ENCODE peak calls at places on chromosomes 2 and 18, in eight cellular contexts. D is GM18507, C is non-pigmented ciliary epithelial cell, E is prostate gland, F is GM20000, V is ovary, A is ELR, J is chondrocyte. T is an unnamed sample.
A peak's percentile ranks its signal among the peaks of the same experiment; 100 is the strongest.

GRCh38 chr18:68660355-68661183 is 54.3 kb downstream of the TMX3 start:
- DNase-seq in D (no peak), C (no peak), E (no peak), F (peak; percentile 10), V (no peak), A (peak; percentile 74), J (no peak), T (no peak)

GRCh38 chr2:88125344-88125923 is 2.4 kb downstream of the FABP1 start:
- DNase-seq in D (no peak), C (no peak), E (no peak), F (no peak), V (no peak), A (no peak), J (no peak), T (no peak)

GRCh38 chr2:42129947-42130346 is 39.2 kb upstream of the EML4 start:
- DNase-seq in D (no peak), C (no peak), E (no peak), F (no peak), V (no peak), A (no peak), J (no peak), T (no peak)

GRCh38 chr2:46145840-46146239 is 151.4 kb upstream of the EPAS1 start:
- DNase-seq in D (no peak), C (no peak), E (no peak), F (no peak), V (no peak), A (no peak), J (no peak), T (no peak)

GRCh38 chr18:63446266-63446665 is 24.0 kb upstream of the VPS4B start:
- DNase-seq in D (no peak), C (no peak), E (no peak), F (no peak), V (no peak), A (no peak), J (no peak), T (no peak)

GRCh38 chr2:188176626-188177025 is 115.0 kb upstream of the GULP1 start:
- DNase-seq in D (no peak), C (no peak), E (no peak), F (no peak), V (no peak), A (no peak), J (no peak), T (no peak)

GRCh38 chr18:42328931-42329330 is 373.9 kb downstream of the PIK3C3 start:
- DNase-seq in D (no peak), C (no peak), E (no peak), F (no peak), V (no peak), A (no peak), J (no peak), T (no peak)

GRCh38 chr2:20027260-20027677 is 14.8 kb upstream of the MATN3 start:
- DNase-seq in D (no peak), C (no peak), E (no peak), F (no peak), V (no peak), A (no peak), J (no peak), T (peak; percentile 64)

GRCh38 chr2:219851169-219851568 is 223.7 kb downstream of the SLC4A3 start:
- DNase-seq in D (no peak), C (no peak), E (no peak), F (no peak), V (no peak), A (no peak), J (no peak), T (no peak)

GRCh38 chr2:240816584-240817495 is 3.2 kb downstream of the KIF1A start:
- DNase-seq in D (no peak), C (no peak), E (no peak), F (no peak), V (peak; percentile 12), A (no peak), J (no peak), T (no peak)

GRCh38 chr2:105406221-105406620 is 7.4 kb upstream of the FHL2 start:
- DNase-seq in D (no peak), C (peak; percentile 68), E (no peak), F (no peak), V (no peak), A (peak; percentile 95), J (no peak), T (no peak)

GRCh38 chr2:17915099-17915498 is 36.6 kb downstream of the KCNS3 start:
- DNase-seq in D (no peak), C (no peak), E (no peak), F (no peak), V (no peak), A (no peak), J (no peak), T (no peak)

GRCh38 chr2:196088209-196088608 is 19.6 kb upstream of the DNAH7 start:
- DNase-seq in D (no peak), C (no peak), E (no peak), F (no peak), V (no peak), A (no peak), J (no peak), T (no peak)

GRCh38 chr2:151481744-151482143 is 72.0 kb downstream of the RIF1 start:
- DNase-seq in D (no peak), C (no peak), E (no peak), F (no peak), V (no peak), A (no peak), J (no peak), T (no peak)

GRCh38 chr18:59208602-59209001 is 11.4 kb upstream of the GRP start:
- DNase-seq in D (no peak), C (no peak), E (no peak), F (no peak), V (no peak), A (peak; percentile 40), J (no peak), T (no peak)

GRCh38 chr2:46066591-46066990 is 230.6 kb upstream of the EPAS1 start:
- DNase-seq in D (no peak), C (no peak), E (no peak), F (no peak), V (no peak), A (peak; percentile 43), J (no peak), T (no peak)

GRCh38 chr2:82779981-82780380 is 1679.1 kb downstream of the SUCLG1 start:
- DNase-seq in D (no peak), C (no peak), E (no peak), F (no peak), V (no peak), A (no peak), J (no peak), T (no peak)

GRCh38 chr2:160389875-160390274 is 103.7 kb downstream of the RBMS1 start:
- DNase-seq in D (no peak), C (no peak), E (no peak), F (no peak), V (no peak), A (no peak), J (no peak), T (no peak)

GRCh38 chr2:180679693-180680092 is 300.7 kb upstream of the UBE2E3 start:
- DNase-seq in D (no peak), C (no peak), E (peak; percentile 25), F (no peak), V (no peak), A (no peak), J (no peak), T (no peak)

GRCh38 chr2:40544072-40544471 is 92.2 kb upstream of the SLC8A1 start:
- DNase-seq in D (no peak), C (no peak), E (no peak), F (no peak), V (no peak), A (no peak), J (no peak), T (no peak)

GRCh38 chr18:61957801-61958516 is 65.2 kb upstream of the RNF152 start:
- DNase-seq in D (no peak), C (no peak), E (no peak), F (no peak), V (no peak), A (peak; percentile 77), J (no peak), T (no peak)

GRCh38 chr2:169258045-169258601 is 104.2 kb downstream of the LRP2 start:
- DNase-seq in D (no peak), C (no peak), E (no peak), F (no peak), V (no peak), A (no peak), J (no peak), T (peak; percentile 29)

GRCh38 chr2:220455389-220455788 is 828.0 kb downstream of the SLC4A3 start:
- DNase-seq in D (no peak), C (no peak), E (no peak), F (no peak), V (no peak), A (no peak), J (no peak), T (no peak)

GRCh38 chr2:126849486-126849885 is 49.2 kb upstream of the TEX51 start:
- DNase-seq in D (no peak), C (no peak), E (no peak), F (no peak), V (no peak), A (no peak), J (no peak), T (no peak)

GRCh38 chr2:29012211-29012681 is 31.1 kb downstream of the TOGARAM2 start:
- DNase-seq in D (no peak), C (no peak), E (no peak), F (no peak), V (peak; percentile 50), A (no peak), J (no peak), T (no peak)

GRCh38 chr2:46737577-46737976 is 178.0 kb downstream of the MCFD2 start:
- DNase-seq in D (no peak), C (no peak), E (peak; percentile 8), F (no peak), V (no peak), A (peak; percentile 74), J (no peak), T (no peak)

GRCh38 chr2:24007693-24008092 is 2.2 kb upstream of the MFSD2B start:
- DNase-seq in D (no peak), C (no peak), E (no peak), F (no peak), V (no peak), A (no peak), J (no peak), T (no peak)